ENCODE peak calls at places on chromosomes 2 and 18, in five cellular contexts. M is Karpas-422; Z is CD8-positive, alpha-beta T cell; X is GM23338; F is heart right ventricle. V is an unnamed sample.

GRCh38 chr2:172398444-172398843 is 28.9 kb upstream of the ITGA6 start:
- DNase-seq in M (no peak), Z (no peak), X (peak), F (no peak), V (no peak)

GRCh38 chr18:36706313-36706881 is 122.4 kb downstream of the TPGS2 start:
- DNase-seq in M (no peak), Z (no peak), X (no peak), F (no peak), V (no peak)

GRCh38 chr18:56576826-56577573 is 61.4 kb downstream of the TXNL1 start:
- DNase-seq in M (no peak), Z (no peak), X (no peak), F (peak), V (no peak)

GRCh38 chr18:73235491-73235890 is 367.7 kb upstream of the NETO1 start:
- DNase-seq in M (no peak), Z (no peak), X (no peak), F (no peak), V (no peak)

GRCh38 chr2:86037141-86037794 is 68.4 kb downstream of the POLR1A start:
- DNase-seq in M (no peak), Z (peak), X (no peak), F (peak), V (peak)

GRCh38 chr2:215764441-215765048 is 248.8 kb downstream of the MREG start:
- DNase-seq in M (no peak), Z (no peak), X (no peak), F (no peak), V (no peak)

GRCh38 chr18:10141559-10141958 is 227.7 kb downstream of the VAPA start:
- DNase-seq in M (no peak), Z (no peak), X (no peak), F (no peak), V (no peak)

GRCh38 chr2:223414646-223415045 is 187.5 kb downstream of the SCG2 start:
- DNase-seq in M (no peak), Z (no peak), X (no peak), F (no peak), V (peak)

GRCh38 chr2:161306919-161307318 is 1.3 kb upstream of the PSMD14 start:
- DNase-seq in M (no peak), Z (no peak), X (peak), F (no peak), V (no peak)

GRCh38 chr18:71114550-71115210 is 825.8 kb downstream of the SOCS6 start:
- DNase-seq in M (no peak), Z (no peak), X (no peak), F (no peak), V (no peak)

GRCh38 chr18:67770520-67770919 is 254.0 kb upstream of the DSEL start:
- DNase-seq in M (no peak), Z (no peak), X (no peak), F (no peak), V (no peak)

GRCh38 chr2:74014813-74015212 is 30.1 kb downstream of the TET3 start:
- DNase-seq in M (no peak), Z (no peak), X (no peak), F (no peak), V (no peak)

GRCh38 chr2:173803344-173803893 is 161.8 kb downstream of the SP3 start:
- DNase-seq in M (no peak), Z (no peak), X (no peak), F (no peak), V (no peak)

GRCh38 chr2:221245772-221246171 is 326.3 kb downstream of the EPHA4 start:
- DNase-seq in M (no peak), Z (no peak), X (no peak), F (no peak), V (no peak)

GRCh38 chr18:5890606-5891360 is 4.5 kb downstream of the TMEM200C start:
- DNase-seq in M (peak), Z (peak), X (peak), F (no peak), V (peak)

GRCh38 chr18:52334896-52335295 is 5.1 kb upstream of the DCC start:
- DNase-seq in M (no peak), Z (no peak), X (no peak), F (no peak), V (no peak)

GRCh38 chr2:53315170-53315569 is 452.4 kb upstream of the CHAC2 start:
- DNase-seq in M (no peak), Z (no peak), X (no peak), F (no peak), V (no peak)

GRCh38 chr2:212421571-212422334 is 116.8 kb downstream of the ERBB4 start:
- DNase-seq in M (no peak), Z (no peak), X (no peak), F (no peak), V (no peak)

GRCh38 chr2:217418544-217418943 is 558.7 kb upstream of the TNP1 start:
- DNase-seq in M (no peak), Z (no peak), X (no peak), F (no peak), V (no peak)

GRCh38 chr2:81304154-81304830 is 999.7 kb upstream of the LRRTM1 start:
- DNase-seq in M (no peak), Z (no peak), X (peak), F (no peak), V (no peak)

GRCh38 chr2:37836270-37836669 is 88.8 kb upstream of the RMDN2 start:
- DNase-seq in M (no peak), Z (no peak), X (no peak), F (no peak), V (no peak)

GRCh38 chr2:37836711-37837110 is 88.4 kb upstream of the RMDN2 start:
- DNase-seq in M (no peak), Z (no peak), X (no peak), F (no peak), V (no peak)

GRCh38 chr2:37839991-37840390 is 85.1 kb upstream of the RMDN2 start:
- DNase-seq in M (no peak), Z (no peak), X (no peak), F (no peak), V (no peak)

GRCh38 chr2:37838541-37839167 is 86.4 kb upstream of the RMDN2 start:
- DNase-seq in M (no peak), Z (no peak), X (no peak), F (no peak), V (no peak)

GRCh38 chr2:37837576-37838335 is 87.3 kb upstream of the RMDN2 start:
- DNase-seq in M (no peak), Z (no peak), X (no peak), F (peak), V (peak)
- H3K27ac ChIP-seq in M (no peak), Z (no peak), X (no peak), F (no peak), V (peak)

GRCh38 chr2:69741281-69742169 is at the start of gene ANXA4:
- DNase-seq in M (peak), Z (peak), X (peak), F (peak), V (peak)
- H3K27ac ChIP-seq in M (no peak), Z (peak), X (no peak), F (peak), V (peak)

GRCh38 chr2:195651041-195651440 is 6.0 kb upstream of the SLC39A10 start:
- DNase-seq in M (peak), Z (no peak), X (no peak), F (no peak), V (no peak)

GRCh38 chr2:195648780-195649179 is 8.2 kb upstream of the SLC39A10 start:
- DNase-seq in M (peak), Z (no peak), X (no peak), F (no peak), V (no peak)

GRCh38 chr2:195652916-195653315 is 4.1 kb upstream of the SLC39A10 start:
- DNase-seq in M (no peak), Z (no peak), X (no peak), F (no peak), V (no peak)

GRCh38 chr2:195647302-195647701 is 9.7 kb upstream of the SLC39A10 start:
- DNase-seq in M (peak), Z (no peak), X (no peak), F (no peak), V (no peak)

GRCh38 chr2:195649629-195650190 is 7.3 kb upstream of the SLC39A10 start:
- DNase-seq in M (peak), Z (no peak), X (no peak), F (no peak), V (no peak)
- H3K27ac ChIP-seq in M (peak), Z (no peak), X (peak), F (no peak), V (no peak)

GRCh38 chr2:236223675-236224074 is 40.5 kb downstream of the ASB18 start:
- DNase-seq in M (no peak), Z (no peak), X (no peak), F (no peak), V (no peak)
- H3K27ac ChIP-seq in M (no peak), Z (no peak), X (no peak), F (no peak), V (no peak)

GRCh38 chr2:189231719-189232323 is 52.3 kb upstream of the COL5A2 start:
- DNase-seq in M (no peak), Z (no peak), X (no peak), F (no peak), V (no peak)
- H3K27ac ChIP-seq in M (no peak), Z (no peak), X (no peak), F (no peak), V (no peak)

GRCh38 chr2:88856409-88857135 is 165.1 kb downstream of the RPIA start:
- DNase-seq in M (peak), Z (no peak), X (no peak), F (no peak), V (no peak)

GRCh38 chr2:88855620-88856408 is 164.3 kb downstream of the RPIA start:
- DNase-seq in M (peak), Z (no peak), X (no peak), F (no peak), V (no peak)

GRCh38 chr2:88859461-88859860 is 168.0 kb downstream of the RPIA start:
- DNase-seq in M (peak), Z (no peak), X (no peak), F (no peak), V (no peak)

GRCh38 chr2:88857274-88857741 is 165.8 kb downstream of the RPIA start:
- DNase-seq in M (peak), Z (no peak), X (no peak), F (no peak), V (no peak)

DNA sequence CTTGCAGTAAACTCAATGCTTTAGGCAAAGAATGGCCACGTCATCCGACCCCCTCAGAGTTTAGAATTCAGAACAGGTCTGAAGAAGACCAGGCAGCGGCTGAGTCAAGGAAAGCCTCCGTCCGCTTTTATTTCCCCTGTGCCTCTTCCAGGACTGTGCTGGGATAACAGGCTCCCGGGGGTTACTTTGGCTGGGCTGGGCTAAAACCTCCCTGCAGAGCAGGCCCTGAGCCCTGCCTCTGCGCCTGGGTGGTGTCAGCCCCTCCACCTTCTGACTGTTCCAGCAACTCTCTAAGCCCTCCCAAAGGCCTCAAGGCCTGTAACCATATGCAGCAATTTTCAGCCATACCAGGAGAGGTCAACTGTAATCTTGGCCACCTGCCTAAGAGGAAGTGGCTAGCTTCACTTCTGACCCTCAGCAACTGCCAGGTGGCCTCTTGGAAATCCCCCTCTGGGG is 166.5 kb downstream of the RPIA start:
- DNase-seq in M (peak), Z (no peak), X (peak), F (peak), V (no peak)
- H3K27ac ChIP-seq in M (peak), Z (no peak), X (no peak), F (no peak), V (no peak)

GRCh38 chr2:11213975-11214374 is 58.7 kb downstream of the SLC66A3 start:
- DNase-seq in M (no peak), Z (no peak), X (no peak), F (no peak), V (no peak)
- H3K27ac ChIP-seq in M (no peak), Z (no peak), X (no peak), F (no peak), V (no peak)

DNA sequence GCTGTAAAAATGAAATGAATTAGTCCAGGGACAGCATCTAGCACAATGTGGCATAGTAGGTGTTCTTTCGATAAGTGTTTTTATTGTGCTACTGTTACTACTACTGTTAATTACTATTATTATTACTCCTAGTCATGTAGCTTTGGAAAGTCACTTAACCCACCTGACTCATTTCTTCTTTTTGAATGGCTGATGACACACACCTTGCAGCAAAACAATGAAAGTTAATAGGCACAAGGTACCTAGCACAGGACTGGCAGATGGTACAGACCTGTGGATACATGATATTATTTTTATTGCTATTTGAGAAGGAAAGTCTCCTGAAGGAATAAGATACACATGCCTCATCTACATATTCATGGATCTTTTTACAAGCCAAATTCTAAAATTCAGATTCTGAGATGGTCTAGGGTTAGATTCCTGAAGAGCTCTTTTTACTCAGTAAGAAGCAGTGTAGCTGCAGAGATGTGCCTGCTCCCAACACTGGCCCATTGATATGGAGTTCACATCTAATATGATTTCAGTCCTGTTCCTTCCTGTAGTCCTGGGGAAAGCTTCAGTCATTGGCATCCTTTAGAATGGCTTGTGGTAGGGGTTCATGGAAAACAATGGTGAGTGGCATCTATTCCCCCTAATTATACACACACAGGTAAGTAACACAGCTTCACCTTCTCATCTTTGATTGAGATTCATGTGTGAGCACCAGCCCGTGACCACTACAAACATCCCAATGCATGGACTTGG is 7.9 kb upstream of the ERMN start:
- DNase-seq in M (no peak), Z (no peak), X (no peak), F (no peak), V (no peak)
- H3K27ac ChIP-seq in M (no peak), Z (no peak), X (no peak), F (no peak), V (no peak)

GRCh38 chr18:59460060-59460395 is 101.0 kb upstream of the LMAN1 start:
- DNase-seq in M (no peak), Z (no peak), X (peak), F (no peak), V (no peak)
- H3K27ac ChIP-seq in M (no peak), Z (no peak), X (no peak), F (no peak), V (no peak)

GRCh38 chr18:199214-199613 is 40.9 kb downstream of the USP14 start:
- DNase-seq in M (no peak), Z (no peak), X (no peak), F (no peak), V (no peak)
- H3K27ac ChIP-seq in M (no peak), Z (no peak), X (no peak), F (no peak), V (no peak)